ENCODE peak calls at places on chromosomes 12 and 14, in four cellular contexts. H is brain microvascular endothelial cell, J is stomach, X is thoracic aorta. R is an unnamed sample.

GRCh38 chr12:25557830-25558436 is 4.8 kb upstream of the LMNTD1 start:
- DNase-seq in H (peak; percentile 40), J (no peak), X (no peak), R (no peak)

GRCh38 chr12:128114485-128114884 is 152.5 kb upstream of the TMEM132C start:
- DNase-seq in H (no peak), J (no peak), X (no peak), R (no peak)

GRCh38 chr14:100030441-100031153 is 34.6 kb upstream of the EVL start:
- DNase-seq in H (peak; percentile 86), J (no peak), X (no peak), R (no peak)

GRCh38 chr14:92959189-92959531 is 36.2 kb downstream of the CHGA start:
- DNase-seq in H (no peak), J (no peak), X (no peak), R (no peak)

GRCh38 chr14:61479746-61480502 is 158.5 kb downstream of the PRKCH start:
- DNase-seq in H (no peak), J (no peak), X (no peak), R (no peak)

GRCh38 chr12:21697829-21698630 is 40.4 kb upstream of the LDHB start:
- DNase-seq in H (peak; percentile 7), J (no peak), X (no peak), R (no peak)

GRCh38 chr12:78966926-78967325 is 102.4 kb downstream of the SYT1 start:
- DNase-seq in H (no peak), J (no peak), X (no peak), R (no peak)

GRCh38 chr12:100752841-100753240 is 41.7 kb upstream of the ANO4 start:
- DNase-seq in H (no peak), J (no peak), X (no peak), R (no peak)

GRCh38 chr14:60721331-60722162 is 2.6 kb downstream of the SIX4 start:
- DNase-seq in H (peak; percentile 47), J (peak; percentile 44), X (peak; percentile 31), R (peak; percentile 19)

GRCh38 chr12:86613306-86613705 is 357.1 kb upstream of the MGAT4C start:
- DNase-seq in H (no peak), J (no peak), X (no peak), R (no peak)

GRCh38 chr12:111780615-111781014 is 13.9 kb downstream of the ALDH2 start:
- DNase-seq in H (no peak), J (peak; percentile 66), X (no peak), R (no peak)

GRCh38 chr12:56040151-56040550 is 1.6 kb upstream of the RPS26 start:
- DNase-seq in H (no peak), J (no peak), X (no peak), R (no peak)

GRCh38 chr12:56041579-56042429 is at the start of gene RPS26:
- DNase-seq in H (peak; percentile 99), J (peak; percentile 95), X (peak; percentile 93), R (peak; percentile 92)

GRCh38 chr12:56042430-56043203 is 899 bp downstream of the RPS26 start:
- DNase-seq in H (no peak), J (no peak), X (no peak), R (no peak)

GRCh38 chr12:56038022-56038665 is 3.6 kb upstream of the RPS26 start:
- DNase-seq in H (no peak), J (no peak), X (no peak), R (no peak)

DNA sequence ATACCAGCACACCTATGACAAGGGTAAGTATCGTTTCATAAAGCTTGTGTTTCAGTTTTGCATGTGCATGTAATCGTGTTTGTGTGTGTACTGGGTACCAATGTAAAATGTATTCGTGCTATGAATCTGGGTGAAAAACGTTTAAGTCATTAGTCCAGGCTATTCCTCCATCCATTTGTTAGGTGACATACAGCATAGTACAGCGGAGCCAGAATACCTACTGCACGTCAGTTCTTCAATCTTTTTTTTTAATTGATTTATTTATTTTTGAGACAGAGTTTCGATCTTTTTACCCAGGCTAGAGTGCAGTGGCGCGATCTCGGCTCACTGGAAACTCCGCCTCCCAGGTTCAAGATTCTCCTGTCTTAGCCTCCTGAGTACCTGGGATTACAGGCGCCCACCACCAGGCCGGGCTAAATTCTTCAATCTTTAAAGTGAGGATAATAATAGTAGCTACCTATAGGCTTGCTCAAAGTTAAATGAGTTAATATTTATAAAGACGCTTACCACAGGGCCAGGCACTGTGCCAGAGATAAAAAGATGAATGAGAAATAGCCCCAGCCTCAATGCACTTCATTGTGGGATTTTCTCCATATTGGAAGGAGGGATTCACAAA is 647 bp upstream of the RPS26 start:
- DNase-seq in H (no peak), J (no peak), X (no peak), R (no peak)
- H3K4me3 ChIP-seq in H (peak overlapping the region; percentile 99), J (peak overlapping the region; percentile 74), X (peak overlapping the region; percentile 82), R (peak overlapping the region; percentile 99)

GRCh38 chr12:31362115-31362758 is 36.3 kb upstream of the SINHCAF start:
- DNase-seq in H (no peak), J (no peak), X (no peak), R (no peak)
- TF ChIP-seq CTCF in H (no peak), J (no peak), X (no peak), R (no peak)

DNA sequence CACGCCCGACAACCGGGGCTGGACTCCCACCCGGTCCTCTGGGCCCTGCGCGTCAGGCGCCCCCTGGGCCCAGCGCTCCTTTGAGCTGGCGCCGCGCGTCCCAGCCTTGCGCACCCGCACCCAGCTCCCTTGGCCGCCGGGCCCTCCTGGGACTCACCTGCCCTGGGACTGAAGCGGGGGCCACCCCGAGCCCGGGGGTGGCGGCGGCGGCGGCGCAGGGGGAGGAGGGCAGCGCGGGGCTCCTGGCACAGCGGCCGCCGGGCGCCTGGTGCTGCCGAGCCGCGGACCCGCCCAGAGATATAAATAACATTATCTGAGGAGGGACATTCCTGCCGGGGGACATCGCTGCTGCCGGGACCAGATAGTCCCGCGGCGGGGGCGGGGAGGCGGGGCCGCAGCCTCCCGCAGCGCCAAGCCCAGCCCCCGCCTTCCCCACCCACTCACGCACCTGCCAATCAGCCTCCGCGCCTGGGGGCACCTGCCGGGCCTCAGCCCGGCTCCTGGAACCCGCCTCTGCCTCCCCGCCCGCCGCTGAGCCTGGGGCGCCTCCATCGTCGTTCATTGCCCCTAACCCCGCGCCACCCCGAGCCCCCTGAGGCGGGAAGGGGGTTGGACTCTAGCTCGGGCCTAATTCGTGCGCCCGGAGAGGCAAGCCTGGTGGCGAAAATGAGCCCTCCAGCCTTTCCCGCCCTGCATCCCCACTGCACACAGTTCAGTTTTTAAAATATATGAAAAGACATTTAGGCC is at the start of gene SPTB:
- DNase-seq in H (no peak), J (peak; percentile 53), X (no peak), R (peak; percentile 61)
- H3K27me3 ChIP-seq in H (peaks cover 75% of the 10 kb centered on the region), J (no peaks in the 10 kb centered on the region), X (no peaks in the 10 kb centered on the region), R (peaks cover 3% of the 10 kb centered on the region)

GRCh38 chr12:108635201-108635996 is 1.7 kb upstream of the SELPLG start:
- DNase-seq in H (no peak), J (no peak), X (no peak), R (peak; percentile 82)

GRCh38 chr12:108635997-108636808 is 2.5 kb upstream of the SELPLG start:
- DNase-seq in H (no peak), J (no peak), X (no peak), R (peak; percentile 63)

GRCh38 chr12:108633534-108634224 is at the start of gene SELPLG:
- DNase-seq in H (no peak), J (peak; percentile 69), X (no peak), R (peak; percentile 94)

GRCh38 chr12:108633081-108633533 is 587 bp downstream of the SELPLG start:
- DNase-seq in H (no peak), J (no peak), X (no peak), R (no peak)

GRCh38 chr12:108634225-108634795 is 616 bp upstream of the SELPLG start:
- DNase-seq in H (no peak), J (peak; percentile 34), X (no peak), R (no peak)
- H3K4me3 ChIP-seq in H (no peak overlapping the region), J (no peak overlapping the region), X (no peak overlapping the region), R (peak overlapping the region; percentile 34)

DNA sequence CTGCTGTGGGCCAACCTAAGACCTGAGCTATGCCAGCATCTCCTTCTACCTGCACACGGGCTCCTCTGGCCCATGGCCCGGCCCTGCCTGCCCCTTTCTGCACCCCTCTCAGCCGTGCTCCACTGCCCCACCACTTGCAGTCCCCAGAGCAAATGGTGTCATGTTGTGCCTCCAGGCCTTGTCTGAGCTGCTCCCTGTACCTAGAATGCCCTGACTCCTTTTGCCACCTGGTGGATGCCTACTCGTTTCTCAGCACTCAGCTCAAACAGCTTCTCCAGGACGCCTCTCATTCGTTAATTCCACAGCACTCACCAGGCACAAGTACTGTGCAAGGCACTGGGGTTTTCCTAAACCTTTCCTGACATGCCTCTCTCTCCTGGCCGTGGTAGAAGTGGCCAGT is 63.2 kb upstream of the PNMA1 start:
- DNase-seq in H (no peak), J (no peak), X (no peak), R (no peak)
- TF ChIP-seq CTCF in H (no peak), J (peak; percentile 34), X (no peak), R (peak; percentile 30)

R was measured in GM06990.